ENCODE peak calls at places on chromosomes 1 and 21, in nine cellular contexts. A, B, Z, M, F, I, H, V and E are unnamed samples. For H3K9me3 and H3K27me3, the result is how much of the 10 kb centered on the place peaks cover.

GRCh38 chr1:164731161-164731747 is 172.3 kb downstream of the PBX1 start:
- DNase-seq in A (no peak), B (no peak), Z (no peak), M (no peak), F (no peak), I (no peak), H (no peak), V (no peak), E (no peak)

GRCh38 chr1:223180803-223181321 is 37.8 kb upstream of the TLR5 start:
- DNase-seq in A (no peak), B (no peak), Z (no peak), M (no peak), F (no peak), I (peak), H (no peak), V (peak), E (no peak)

GRCh38 chr1:8006037-8006963 is 19.8 kb downstream of the ERRFI1 start:
- DNase-seq in A (no peak), B (no peak), Z (no peak), M (peak), F (no peak), I (no peak), H (no peak), V (peak), E (no peak)

GRCh38 chr1:234722904-234723588 is 113.1 kb upstream of the IRF2BP2 start:
- DNase-seq in A (peak), B (peak), Z (peak), M (peak), F (peak), I (peak), H (no peak), V (peak), E (peak)

GRCh38 chr1:216047821-216048220 is 375.4 kb downstream of the USH2A start:
- DNase-seq in A (peak), B (no peak), Z (no peak), M (no peak), F (no peak), I (no peak), H (no peak), V (no peak), E (no peak)

GRCh38 chr1:209364716-209365115 is 218.8 kb upstream of the CAMK1G start:
- DNase-seq in A (no peak), B (no peak), Z (no peak), M (no peak), F (no peak), I (no peak), H (no peak), V (peak), E (no peak)

GRCh38 chr1:61287734-61288133 is 205.4 kb downstream of the NFIA start:
- DNase-seq in A (peak), B (no peak), Z (no peak), M (no peak), F (no peak), I (no peak), H (no peak), V (peak), E (no peak)

GRCh38 chr1:243903023-243903422 is 53.0 kb upstream of the AKT3 start:
- DNase-seq in A (no peak), B (no peak), Z (no peak), M (no peak), F (no peak), I (no peak), H (no peak), V (no peak), E (no peak)

GRCh38 chr1:3207217-3207848 is 138.3 kb downstream of the PRDM16 start:
- DNase-seq in A (peak), B (no peak), Z (peak), M (peak), F (no peak), I (no peak), H (no peak), V (no peak), E (no peak)

GRCh38 chr1:218259800-218260199 is 25.3 kb upstream of the RRP15 start:
- DNase-seq in A (no peak), B (no peak), Z (no peak), M (no peak), F (no peak), I (peak), H (no peak), V (peak), E (no peak)

GRCh38 chr1:37561794-37562132 is 5.0 kb downstream of the DNALI1 start:
- DNase-seq in A (peak), B (no peak), Z (no peak), M (no peak), F (no peak), I (peak), H (no peak), V (no peak), E (no peak)

GRCh38 chr1:206970406-206970805 is at the start of gene FCAMR:
- DNase-seq in A (no peak), B (no peak), Z (no peak), M (no peak), F (no peak), I (no peak), H (no peak), V (no peak), E (no peak)

GRCh38 chr1:52098139-52098871 is 42.2 kb downstream of the BTF3L4 start:
- DNase-seq in A (no peak), B (no peak), Z (no peak), M (no peak), F (no peak), I (no peak), H (no peak), V (no peak), E (no peak)

GRCh38 chr1:238233966-238234365 is 343.2 kb upstream of the ZP4 start:
- DNase-seq in A (no peak), B (no peak), Z (no peak), M (no peak), F (no peak), I (no peak), H (no peak), V (no peak), E (no peak)

GRCh38 chr1:115215703-115216521 is 122.1 kb downstream of the NGF start:
- DNase-seq in A (no peak), B (no peak), Z (no peak), M (no peak), F (no peak), I (no peak), H (no peak), V (no peak), E (no peak)

GRCh38 chr1:222099746-222100145 is 357.9 kb upstream of the DUSP10 start:
- DNase-seq in A (no peak), B (no peak), Z (no peak), M (no peak), F (no peak), I (no peak), H (no peak), V (no peak), E (no peak)

GRCh38 chr21:33902349-33902748 is 13.3 kb downstream of the ATP5PO start:
- DNase-seq in A (no peak), B (no peak), Z (no peak), M (no peak), F (no peak), I (no peak), H (no peak), V (no peak), E (no peak)
- H3K9me3 ChIP-seq in A (under half), B (under half), Z (under half), M (under half), F (under half), I (under half), H (under half), V (under half), E (under half)

GRCh38 chr1:227903061-227903521 is 44.6 kb downstream of the WNT9A start:
- DNase-seq in A (no peak), B (peak), Z (no peak), M (no peak), F (no peak), I (no peak), H (peak), V (no peak), E (peak)

GRCh38 chr1:227901239-227901905 is 46.4 kb downstream of the WNT9A start:
- DNase-seq in A (no peak), B (peak), Z (peak), M (no peak), F (no peak), I (no peak), H (peak), V (no peak), E (peak)

GRCh38 chr1:227903614-227904501 is 43.9 kb downstream of the WNT9A start:
- DNase-seq in A (no peak), B (peak), Z (no peak), M (peak), F (no peak), I (no peak), H (no peak), V (no peak), E (no peak)

GRCh38 chr1:227901906-227902640 is 45.7 kb downstream of the WNT9A start:
- DNase-seq in A (no peak), B (peak), Z (peak), M (no peak), F (no peak), I (no peak), H (peak), V (peak), E (peak)

GRCh38 chr1:227902641-227902990 is 45.1 kb downstream of the WNT9A start:
- DNase-seq in A (no peak), B (no peak), Z (no peak), M (no peak), F (no peak), I (no peak), H (peak), V (no peak), E (peak)
- TF ChIP-seq CTCF in A (no peak), B (no peak), Z (no peak), M (no peak), F (no peak), I (no peak), H (no peak), V (no peak), E (no peak)

GRCh38 chr21:33071878-33072306 is 2.0 kb downstream of the OLIG1 start:
- DNase-seq in A (no peak), B (no peak), Z (no peak), M (no peak), F (no peak), I (no peak), H (no peak), V (peak), E (no peak)

GRCh38 chr21:33076600-33077329 is 6.8 kb downstream of the OLIG1 start:
- DNase-seq in A (no peak), B (no peak), Z (no peak), M (no peak), F (no peak), I (no peak), H (no peak), V (no peak), E (no peak)

GRCh38 chr21:33078907-33079582 is 9.1 kb downstream of the OLIG1 start:
- DNase-seq in A (peak), B (no peak), Z (no peak), M (peak), F (no peak), I (no peak), H (no peak), V (peak), E (no peak)

GRCh38 chr21:33075128-33075527 is 5.2 kb downstream of the OLIG1 start:
- DNase-seq in A (no peak), B (no peak), Z (no peak), M (no peak), F (no peak), I (no peak), H (no peak), V (no peak), E (no peak)

DNA sequence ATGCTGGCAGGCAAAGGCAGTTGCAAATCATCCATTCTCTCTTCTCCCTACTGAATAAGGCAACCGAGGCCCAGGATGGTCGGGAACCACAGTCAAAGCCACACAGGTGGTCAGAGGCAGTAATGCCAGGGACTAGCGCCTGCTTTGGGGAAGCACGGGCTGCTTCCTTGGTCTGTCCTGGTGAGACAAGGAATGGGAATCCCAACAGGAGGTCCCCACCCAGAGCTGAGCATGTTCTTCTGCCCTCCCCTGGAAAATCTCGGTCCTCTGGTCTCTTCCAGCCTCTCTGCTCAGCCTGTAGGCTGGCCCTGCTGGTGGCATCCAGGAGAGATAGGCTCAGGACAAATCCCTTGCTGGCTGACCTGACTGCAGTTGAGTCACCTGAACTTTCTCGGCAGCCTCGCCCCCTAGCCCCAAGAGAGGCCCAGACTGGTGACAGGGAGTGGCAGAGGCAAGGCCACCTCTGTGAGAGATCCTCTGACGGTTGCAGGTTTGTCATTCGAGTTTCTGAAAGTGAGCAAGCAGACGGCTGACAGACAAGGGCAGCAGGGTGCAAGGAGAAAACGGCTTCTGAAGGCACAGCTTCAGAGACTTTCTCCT is 5.8 kb downstream of the OLIG1 start:
- DNase-seq in A (no peak), B (no peak), Z (no peak), M (no peak), F (no peak), I (no peak), H (no peak), V (no peak), E (no peak)
- H3K27me3 ChIP-seq in A (half or more), B (under half), Z (half or more), M (under half), F (under half), I (half or more), H (under half), V (under half), E (half or more)

DNA sequence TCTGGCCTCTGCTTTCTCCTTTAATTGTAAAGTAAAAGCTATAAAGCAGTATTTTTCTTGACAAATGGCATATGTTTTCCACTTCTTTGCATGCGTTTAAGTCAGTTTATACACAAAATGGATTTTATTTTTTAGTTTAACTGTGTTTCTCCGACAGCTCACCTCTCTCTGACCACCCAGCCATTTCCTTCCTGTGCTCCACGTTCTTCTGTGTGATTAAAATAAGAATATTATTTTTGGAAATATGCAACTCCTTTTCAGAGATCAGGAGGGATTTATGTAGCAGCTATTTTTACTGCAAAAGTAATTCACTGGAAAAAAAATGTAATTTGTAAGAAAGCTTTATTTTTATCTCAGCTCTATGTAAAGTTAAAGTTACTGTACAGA is 18.0 kb downstream of the ETS2 start:
- DNase-seq in A (no peak), B (no peak), Z (no peak), M (no peak), F (no peak), I (no peak), H (no peak), V (no peak), E (no peak)
- H3K9me3 ChIP-seq in A (under half), B (under half), Z (under half), M (under half), F (under half), I (under half), H (under half), V (under half), E (under half)

GRCh38 chr1:40182956-40183710 is 21.9 kb downstream of the RLF start:
- DNase-seq in A (peak), B (no peak), Z (no peak), M (no peak), F (no peak), I (peak), H (no peak), V (no peak), E (no peak)
- TF ChIP-seq CTCF in A (peak), B (no peak), Z (no peak), M (no peak), F (no peak), I (peak), H (no peak), V (peak), E (peak)